ENCODE peak calls at places on chromosomes 1 and 21, in seven cellular contexts. I is heart left ventricle, F is pancreas, D is heart right ventricle, S is psoas muscle, G is IMR-90, N is A549. B is an unnamed sample.

GRCh38 chr21:45581322-45581712 is 39.1 kb upstream of the SLC19A1 start:
- DNase-seq in I (no peak), F (no peak), D (no peak), S (no peak), G (no peak), N (no peak), B (no peak)

GRCh38 chr1:240170806-240171205 is 79.1 kb downstream of the FMN2 start:
- DNase-seq in I (no peak), F (no peak), D (no peak), S (no peak), G (no peak), N (no peak), B (no peak)

GRCh38 chr1:231187556-231187955 is 25.7 kb downstream of the TRIM67 start:
- DNase-seq in I (no peak), F (no peak), D (no peak), S (no peak), G (no peak), N (no peak), B (no peak)

GRCh38 chr1:165144757-165145397 is 211.6 kb downstream of the LMX1A start:
- DNase-seq in I (no peak), F (peak; percentile 60), D (peak; percentile 36), S (peak; percentile 25), G (peak; percentile 44), N (peak; percentile 51), B (peak; percentile 49)

GRCh38 chr1:214542275-214543199 is 8.9 kb downstream of the PTPN14 start:
- DNase-seq in I (no peak), F (no peak), D (no peak), S (peak; percentile 46), G (no peak), N (no peak), B (peak; percentile 69)

GRCh38 chr1:54927475-54928240 is 40.7 kb upstream of the DHCR24 start:
- DNase-seq in I (no peak), F (no peak), D (peak; percentile 75), S (peak; percentile 17), G (peak; percentile 63), N (no peak), B (peak; percentile 33)

GRCh38 chr1:89363196-89363595 is 663 bp upstream of the GBP6 start:
- DNase-seq in I (no peak), F (no peak), D (no peak), S (no peak), G (peak; percentile 1), N (no peak), B (no peak)

GRCh38 chr1:151680391-151680790 is 36.2 kb downstream of the CELF3 start:
- DNase-seq in I (no peak), F (no peak), D (no peak), S (no peak), G (peak; percentile 24), N (peak; percentile 33), B (no peak)

GRCh38 chr1:44660176-44660575 is 14.1 kb downstream of the TMEM53 start:
- DNase-seq in I (peak; percentile 88), F (peak; percentile 90), D (peak; percentile 81), S (peak; percentile 40), G (no peak), N (no peak), B (no peak)

GRCh38 chr1:161267332-161267731 is 8.8 kb downstream of the PCP4L1 start:
- DNase-seq in I (no peak), F (no peak), D (peak; percentile 11), S (no peak), G (no peak), N (no peak), B (no peak)

GRCh38 chr1:156073740-156074139 is 8.5 kb downstream of the MEX3A start:
- DNase-seq in I (peak; percentile 0), F (no peak), D (no peak), S (no peak), G (no peak), N (no peak), B (no peak)

GRCh38 chr1:208007938-208008342 is 97.0 kb upstream of the CD34 start:
- DNase-seq in I (no peak), F (no peak), D (no peak), S (no peak), G (peak; percentile 61), N (peak; percentile 12), B (peak; percentile 64)

GRCh38 chr1:41418868-41419583 is 57.8 kb downstream of the FOXO6 start:
- DNase-seq in I (peak; percentile 82), F (peak; percentile 86), D (peak; percentile 78), S (peak; percentile 95), G (peak; percentile 84), N (peak; percentile 67), B (peak; percentile 67)

GRCh38 chr1:192518700-192519099 is 56.9 kb upstream of the RGS1 start:
- DNase-seq in I (no peak), F (no peak), D (no peak), S (no peak), G (peak; percentile 33), N (no peak), B (no peak)

GRCh38 chr1:210446479-210446878 is 117.8 kb downstream of the HHAT start:
- DNase-seq in I (no peak), F (no peak), D (no peak), S (no peak), G (peak; percentile 30), N (no peak), B (no peak)

GRCh38 chr1:219433471-219434131 is 179.3 kb downstream of the ZC3H11B start:
- DNase-seq in I (no peak), F (peak; percentile 68), D (no peak), S (no peak), G (no peak), N (no peak), B (no peak)

GRCh38 chr1:21451212-21451611 is 11.3 kb downstream of the NBPF3 start:
- DNase-seq in I (no peak), F (no peak), D (no peak), S (no peak), G (peak; percentile 91), N (no peak), B (no peak)

GRCh38 chr21:40531421-40531820 is 315.5 kb downstream of the DSCAM start:
- DNase-seq in I (no peak), F (no peak), D (no peak), S (no peak), G (no peak), N (no peak), B (no peak)

GRCh38 chr1:27086026-27086425 is 68.9 kb downstream of the SLC9A1 start:
- DNase-seq in I (no peak), F (no peak), D (no peak), S (no peak), G (no peak), N (no peak), B (no peak)

GRCh38 chr1:204578867-204579664 is 62.9 kb downstream of the MDM4 start:
- DNase-seq in I (peak; percentile 72), F (no peak), D (peak; percentile 28), S (no peak), G (no peak), N (no peak), B (no peak)

DNA sequence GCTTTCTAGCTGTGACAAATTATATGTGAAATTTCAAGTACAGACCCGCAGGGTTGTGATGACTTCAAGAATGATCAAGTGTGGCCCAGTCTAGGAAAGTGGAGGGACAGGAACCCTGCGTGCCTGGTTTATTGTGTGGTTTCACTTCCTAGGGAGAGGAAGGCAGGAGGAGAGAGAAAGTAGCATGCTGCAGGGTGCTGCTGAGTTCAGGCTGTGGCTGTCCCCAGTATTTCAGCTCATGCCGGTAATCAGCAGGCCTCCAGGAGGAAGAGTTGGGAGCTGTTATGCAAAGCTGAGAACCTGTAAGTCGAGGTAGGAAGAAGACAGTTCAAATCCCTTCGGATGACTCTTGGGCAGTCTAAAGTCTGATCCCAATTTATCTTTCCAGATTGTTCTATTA is 140.4 kb downstream of the ROR1 start:
- DNase-seq in I (no peak), F (no peak), D (no peak), S (no peak), G (no peak), N (no peak), B (no peak)
- TF ChIP-seq CTCF in I (no peak), F (no peak), D (no peak), S (no peak), G (no peak), N (no peak), B (no peak)

GRCh38 chr21:38813143-38813542 is 7.4 kb downstream of the ETS2 start:
- DNase-seq in I (no peak), F (no peak), D (no peak), S (no peak), G (no peak), N (no peak), B (no peak)

GRCh38 chr21:38816400-38816973 is 10.8 kb downstream of the ETS2 start:
- DNase-seq in I (no peak), F (no peak), D (no peak), S (no peak), G (no peak), N (no peak), B (no peak)

GRCh38 chr21:38815060-38815405 is 9.3 kb downstream of the ETS2 start:
- DNase-seq in I (no peak), F (no peak), D (no peak), S (no peak), G (peak; percentile 95), N (no peak), B (no peak)

GRCh38 chr21:38813554-38813953 is 7.8 kb downstream of the ETS2 start:
- DNase-seq in I (no peak), F (no peak), D (no peak), S (no peak), G (no peak), N (no peak), B (no peak)

DNA sequence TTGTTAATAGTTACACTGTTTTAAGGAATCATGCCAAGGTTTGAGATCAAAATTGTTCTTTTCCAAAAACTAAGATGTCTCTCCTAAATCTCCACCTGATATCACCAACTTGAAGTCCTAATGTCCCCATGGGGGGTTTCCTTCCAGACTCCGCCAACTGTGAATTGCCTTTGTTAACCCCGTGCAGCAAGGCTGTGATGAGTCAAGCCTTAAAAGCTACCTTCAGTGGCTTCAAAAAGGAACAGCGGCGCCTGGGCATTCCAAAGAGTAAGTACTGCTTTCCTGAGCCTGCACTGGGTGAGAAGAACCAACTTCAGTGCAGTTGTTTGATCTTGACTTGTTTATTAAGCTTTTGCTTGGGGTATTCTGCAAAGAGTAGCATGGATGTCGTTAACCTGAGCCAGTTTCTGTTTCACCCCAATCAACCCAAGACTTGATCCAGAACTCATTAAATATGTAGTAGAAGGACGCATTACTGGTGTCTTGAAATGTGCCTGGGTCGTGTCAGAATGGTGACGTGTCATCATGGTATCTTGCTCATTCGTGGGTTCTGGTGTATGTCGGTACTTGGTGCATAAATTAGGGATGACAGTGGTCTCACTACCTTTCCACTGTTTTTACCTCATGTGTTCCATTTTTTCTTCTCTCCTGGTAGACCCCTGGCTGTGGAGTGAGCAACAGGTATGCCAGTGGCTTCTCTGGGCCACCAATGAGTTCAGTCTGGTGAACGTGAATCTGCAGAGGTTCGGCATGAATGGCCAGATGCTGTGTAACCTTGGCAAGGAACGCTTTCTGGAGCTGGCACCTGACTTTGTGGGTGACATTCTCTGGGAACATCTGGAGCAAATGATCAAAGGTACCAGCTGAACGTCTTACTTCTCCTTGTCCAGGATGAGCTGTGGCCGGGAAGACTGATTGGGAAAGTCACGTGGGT is 8.7 kb downstream of the ETS2 start:
- DNase-seq in I (no peak), F (no peak), D (no peak), S (no peak), G (no peak), N (no peak), B (no peak)
- H3K4me1 ChIP-seq in I (no peaks in the 10 kb centered on the region), F (no peaks in the 10 kb centered on the region), D (peaks cover 82% of the 10 kb centered on the region), S (peaks cover 39% of the 10 kb centered on the region), G (peaks cover 22% of the 10 kb centered on the region), N (peaks cover 76% of the 10 kb centered on the region), B (peaks cover 28% of the 10 kb centered on the region)

GRCh38 chr1:34013958-34014737 is 150.3 kb downstream of the HMGB4 start:
- DNase-seq in I (peak; percentile 67), F (peak; percentile 30), D (peak; percentile 36), S (no peak), G (no peak), N (peak; percentile 4), B (no peak)
- TF ChIP-seq CTCF in I (peak; percentile 34), F (peak; percentile 19), D (peak; percentile 27), S (peak; percentile 30), G (no peak), N (no peak), B (no peak)

GRCh38 chr1:170634819-170635410 is 29.0 kb upstream of the PRRX1 start:
- DNase-seq in I (no peak), F (no peak), D (no peak), S (no peak), G (peak; percentile 50), N (no peak), B (peak; percentile 60)
- H3K4me1 ChIP-seq in I (no peaks in the 10 kb centered on the region), F (no peaks in the 10 kb centered on the region), D (no peaks in the 10 kb centered on the region), S (no peaks in the 10 kb centered on the region), G (peaks cover 6% of the 10 kb centered on the region), N (no peaks in the 10 kb centered on the region), B (peaks cover 11% of the 10 kb centered on the region)

B was measured in endothelial cell of umbilical vein.